ENCODE peak calls at places on chromosomes 4 and X, in five cellular contexts. Z is mucosa of descending colon, J is NCI-H2171, V is frontal cortex, X is C1 segment of cervical spinal cord. U is an unnamed sample.
A peak's percentile ranks its signal among the peaks of the same experiment; 100 is the strongest.

GRCh38 chrX:69109706-69110635 is 55.3 kb downstream of the PJA1 start:
- DNase-seq in Z (no peak), J (no peak), V (no peak), X (no peak), U (no peak)

GRCh38 chr4:76704133-76704881 is 193.6 kb downstream of the SOWAHB start:
- DNase-seq in Z (peak; percentile 55), J (no peak), V (no peak), X (no peak), U (peak; percentile 32)

GRCh38 chr4:1488831-1489638 is 82.8 kb upstream of the NKX1-1 start:
- DNase-seq in Z (no peak), J (no peak), V (no peak), X (no peak), U (no peak)

GRCh38 chr4:157217708-157218107 is 2.8 kb upstream of the GRIA2 start:
- DNase-seq in Z (no peak), J (no peak), V (no peak), X (no peak), U (no peak)

GRCh38 chrX:44352739-44353138 is 9.3 kb upstream of the EFHC2 start:
- DNase-seq in Z (no peak), J (no peak), V (no peak), X (no peak), U (no peak)

GRCh38 chr4:144174401-144175067 is 34.0 kb upstream of the GYPA start:
- DNase-seq in Z (no peak), J (peak; percentile 0), V (peak; percentile 42), X (no peak), U (no peak)

GRCh38 chr4:96183630-96184029 is 343.7 kb downstream of the PDHA2 start:
- DNase-seq in Z (no peak), J (no peak), V (no peak), X (no peak), U (no peak)

GRCh38 chrX:106957856-106958255 is 37.7 kb downstream of the CLDN2 start:
- DNase-seq in Z (no peak), J (no peak), V (no peak), X (no peak), U (no peak)

GRCh38 chrX:121949041-121949760 is 901.8 kb downstream of the GLUD2 start:
- DNase-seq in Z (no peak), J (no peak), V (no peak), X (no peak), U (no peak)

GRCh38 chrX:150303386-150304097 is 59.6 kb upstream of the MAMLD1 start:
- DNase-seq in Z (no peak), J (peak; percentile 9), V (no peak), X (no peak), U (no peak)

GRCh38 chr4:63901311-63901710 is 507.9 kb downstream of the TECRL start:
- DNase-seq in Z (no peak), J (no peak), V (no peak), X (no peak), U (no peak)

GRCh38 chr4:73729534-73730165 is 10.7 kb upstream of the CXCL8 start:
- DNase-seq in Z (peak; percentile 53), J (no peak), V (peak; percentile 47), X (peak; percentile 5), U (peak; percentile 81)

GRCh38 chr4:8194306-8195242 is 4.5 kb upstream of the SH3TC1 start:
- DNase-seq in Z (no peak), J (no peak), V (no peak), X (no peak), U (no peak)

GRCh38 chr4:2361366-2362285 is 56.8 kb downstream of the ZFYVE28 start:
- DNase-seq in Z (no peak), J (no peak), V (no peak), X (no peak), U (no peak)

GRCh38 chr4:156169861-156170260 is 216.2 kb upstream of the CTSO start:
- DNase-seq in Z (no peak), J (no peak), V (no peak), X (no peak), U (no peak)

GRCh38 chr4:73092868-73093267 is 23.4 kb upstream of the COX18 start:
- DNase-seq in Z (no peak), J (no peak), V (no peak), X (no peak), U (no peak)

GRCh38 chr4:648579-649292 is 23.4 kb downstream of the PDE6B start:
- DNase-seq in Z (peak; percentile 12), J (no peak), V (no peak), X (no peak), U (peak; percentile 12)

GRCh38 chr4:1379351-1379781 is 26.9 kb downstream of the NKX1-1 start:
- DNase-seq in Z (peak; percentile 11), J (no peak), V (no peak), X (no peak), U (peak; percentile 43)

GRCh38 chrX:148069759-148070503 is 88.8 kb downstream of the FMR1NB start:
- DNase-seq in Z (no peak), J (no peak), V (no peak), X (no peak), U (no peak)

U was measured in right cardiac atrium.